ENCODE peak calls at places on chromosomes 13 and 19, in ten cellular contexts. T, O, G, H, Z, Q, C, K, S and R are unnamed samples.

GRCh38 chr19:38740932-38741331 is 3.3 kb downstream of the CAPN12 start:
- DNase-seq in T (no peak), O (no peak), G (no peak), H (no peak), Z (peak), Q (no peak), C (no peak), K (no peak), S (no peak), R (no peak)

GRCh38 chr19:36009220-36009619 is 607 bp upstream of the SYNE4 start:
- DNase-seq in T (no peak), O (no peak), G (peak), H (no peak), Z (peak), Q (peak), C (peak), K (peak), S (peak), R (peak)

GRCh38 chr13:76868451-76868850 is 17.8 kb downstream of the KCTD12 start:
- DNase-seq in T (no peak), O (no peak), G (no peak), H (no peak), Z (no peak), Q (no peak), C (peak), K (no peak), S (no peak), R (no peak)

GRCh38 chr13:39777527-39778061 is 122.1 kb downstream of the COG6 start:
- DNase-seq in T (no peak), O (peak), G (no peak), H (no peak), Z (peak), Q (peak), C (peak), K (no peak), S (peak), R (peak)

GRCh38 chr13:64154514-64154913 is 2738.9 kb upstream of the PCDH20 start:
- DNase-seq in T (no peak), O (peak), G (no peak), H (no peak), Z (peak), Q (peak), C (no peak), K (no peak), S (peak), R (no peak)

GRCh38 chr19:17137417-17137816 is 61.8 kb downstream of the MYO9B start:
- DNase-seq in T (no peak), O (no peak), G (no peak), H (no peak), Z (no peak), Q (no peak), C (peak), K (no peak), S (no peak), R (no peak)

GRCh38 chr13:98407575-98407974 is 169.3 kb downstream of the STK24 start:
- DNase-seq in T (no peak), O (no peak), G (no peak), H (no peak), Z (no peak), Q (no peak), C (no peak), K (no peak), S (no peak), R (no peak)

GRCh38 chr13:114130708-114131580 is 1.5 kb downstream of the RASA3 start:
- DNase-seq in T (no peak), O (peak), G (peak), H (no peak), Z (peak), Q (peak), C (peak), K (peak), S (peak), R (no peak)

GRCh38 chr13:57877596-57877995 is 246.1 kb downstream of the PCDH17 start:
- DNase-seq in T (no peak), O (no peak), G (no peak), H (no peak), Z (no peak), Q (no peak), C (no peak), K (no peak), S (no peak), R (no peak)

GRCh38 chr19:56015756-56016155 is 29.2 kb downstream of the NLRP5 start:
- DNase-seq in T (no peak), O (peak), G (no peak), H (no peak), Z (peak), Q (no peak), C (peak), K (no peak), S (no peak), R (no peak)

GRCh38 chr19:33390120-33390907 is 16.8 kb downstream of the CEBPG start:
- DNase-seq in T (no peak), O (no peak), G (peak), H (no peak), Z (no peak), Q (no peak), C (peak), K (no peak), S (no peak), R (no peak)

GRCh38 chr19:1789282-1790020 is 22.6 kb downstream of the ATP8B3 start:
- DNase-seq in T (no peak), O (no peak), G (no peak), H (no peak), Z (peak), Q (peak), C (peak), K (no peak), S (no peak), R (no peak)

GRCh38 chr13:113220141-113220598 is 10.8 kb downstream of the CUL4A start:
- DNase-seq in T (no peak), O (no peak), G (no peak), H (no peak), Z (no peak), Q (no peak), C (no peak), K (no peak), S (no peak), R (no peak)

GRCh38 chr19:46985532-46986415 is 33.9 kb upstream of the NPAS1 start:
- DNase-seq in T (no peak), O (no peak), G (no peak), H (no peak), Z (no peak), Q (no peak), C (no peak), K (peak), S (no peak), R (no peak)

GRCh38 chr19:1997353-1998233 is 17.9 kb downstream of the BTBD2 start:
- DNase-seq in T (no peak), O (no peak), G (no peak), H (no peak), Z (no peak), Q (no peak), C (no peak), K (no peak), S (no peak), R (no peak)

GRCh38 chr13:52070929-52071523 is 46.5 kb downstream of the UTP14C start:
- DNase-seq in T (no peak), O (peak), G (no peak), H (no peak), Z (peak), Q (no peak), C (peak), K (no peak), S (peak), R (no peak)

GRCh38 chr19:40139533-40140287 is 49.0 kb upstream of the ZNF780A start:
- DNase-seq in T (no peak), O (peak), G (peak), H (no peak), Z (peak), Q (peak), C (peak), K (no peak), S (peak), R (no peak)

GRCh38 chr13:33723772-33724435 is 94.0 kb upstream of the RFC3 start:
- DNase-seq in T (peak), O (peak), G (peak), H (peak), Z (peak), Q (peak), C (peak), K (peak), S (peak), R (peak)

GRCh38 chr13:81714513-81714912 is 1373.6 kb upstream of the SPRY2 start:
- DNase-seq in T (no peak), O (no peak), G (no peak), H (no peak), Z (no peak), Q (no peak), C (no peak), K (no peak), S (no peak), R (no peak)

GRCh38 chr19:15836595-15837398 is 21.3 kb upstream of the OR10H1 start:
- DNase-seq in T (peak), O (peak), G (peak), H (peak), Z (peak), Q (peak), C (peak), K (peak), S (peak), R (peak)

GRCh38 chr13:82330499-82330898 is 1551.8 kb downstream of the SLITRK1 start:
- DNase-seq in T (no peak), O (peak), G (no peak), H (no peak), Z (peak), Q (peak), C (peak), K (no peak), S (no peak), R (no peak)

GRCh38 chr13:99196466-99197256 is 4.0 kb upstream of the UBAC2 start:
- DNase-seq in T (no peak), O (peak), G (no peak), H (no peak), Z (peak), Q (no peak), C (peak), K (no peak), S (no peak), R (no peak)